ENCODE peak calls at places on chromosomes 13 and 19, in eight cellular contexts. One of them, this sample, is unnamed.
A peak's percentile ranks its signal among the peaks of the same experiment; 100 is the strongest.

GRCh38 chr13:59673301-59673700 is 490.4 kb downstream of the DIAPH3 start:
- DNase-seq in breast epithelium: no peak
- DNase-seq in HepG2: no peak
- DNase-seq in vagina: no peak
- DNase-seq in esophagus muscularis mucosa: no peak
- DNase-seq in H1: no peak
- DNase-seq in sigmoid colon: no peak
- DNase-seq in stomach: no peak
- DNase-seq in this sample: no peak

GRCh38 chr13:19950374-19950773 is 8.2 kb upstream of the ZMYM2 start:
- DNase-seq in HepG2: peak; percentile 4
- DNase-seq in breast epithelium: no peak
- DNase-seq in esophagus muscularis mucosa: no peak
- DNase-seq in sigmoid colon: no peak
- DNase-seq in vagina: no peak
- DNase-seq in stomach: no peak
- DNase-seq in H1: no peak
- DNase-seq in this sample: no peak

GRCh38 chr19:6006896-6007295 is 29.0 kb upstream of the RANBP3 start:
- DNase-seq in sigmoid colon: no peak
- DNase-seq in H1: no peak
- DNase-seq in HepG2: no peak
- DNase-seq in vagina: no peak
- DNase-seq in stomach: no peak
- DNase-seq in esophagus muscularis mucosa: no peak
- DNase-seq in breast epithelium: no peak
- DNase-seq in this sample: no peak

GRCh38 chr19:51468545-51468920 is 9.8 kb upstream of the CEACAM18 start:
- DNase-seq in H1: no peak
- DNase-seq in stomach: no peak
- DNase-seq in vagina: no peak
- DNase-seq in HepG2: no peak
- DNase-seq in esophagus muscularis mucosa: no peak
- DNase-seq in sigmoid colon: peak; percentile 6
- DNase-seq in breast epithelium: no peak
- DNase-seq in this sample: peak; percentile 29

GRCh38 chr13:93180376-93180966 is 46.1 kb upstream of the GPC6 start:
- DNase-seq in vagina: no peak
- DNase-seq in stomach: no peak
- DNase-seq in H1: no peak
- DNase-seq in sigmoid colon: no peak
- DNase-seq in breast epithelium: no peak
- DNase-seq in esophagus muscularis mucosa: no peak
- DNase-seq in HepG2: no peak
- DNase-seq in this sample: no peak

GRCh38 chr19:11355160-11356073 is at the start of gene PLPPR2:
- DNase-seq in HepG2: peak; percentile 68
- DNase-seq in H1: peak; percentile 77
- DNase-seq in breast epithelium: peak; percentile 88
- DNase-seq in vagina: no peak
- DNase-seq in stomach: peak; percentile 95
- DNase-seq in esophagus muscularis mucosa: peak; percentile 99
- DNase-seq in sigmoid colon: peak; percentile 97
- DNase-seq in this sample: peak; percentile 95

GRCh38 chr19:5823579-5824281 is 15.8 kb downstream of the FUT6 start:
- DNase-seq in sigmoid colon: no peak
- DNase-seq in stomach: peak; percentile 71
- DNase-seq in vagina: no peak
- DNase-seq in HepG2: no peak
- DNase-seq in esophagus muscularis mucosa: no peak
- DNase-seq in H1: no peak
- DNase-seq in breast epithelium: no peak
- DNase-seq in this sample: no peak

GRCh38 chr19:1624458-1624857 is 19.2 kb upstream of the UQCR11 start:
- DNase-seq in sigmoid colon: peak; percentile 78
- DNase-seq in H1: peak; percentile 49
- DNase-seq in HepG2: peak; percentile 14
- DNase-seq in breast epithelium: no peak
- DNase-seq in vagina: no peak
- DNase-seq in stomach: peak; percentile 55
- DNase-seq in esophagus muscularis mucosa: no peak
- DNase-seq in this sample: peak; percentile 86

GRCh38 chr19:49672131-49672919 is 4.7 kb upstream of the PRMT1 start:
- DNase-seq in HepG2: peak; percentile 92
- DNase-seq in stomach: peak; percentile 81
- DNase-seq in sigmoid colon: peak; percentile 83
- DNase-seq in H1: peak; percentile 74
- DNase-seq in esophagus muscularis mucosa: no peak
- DNase-seq in vagina: no peak
- DNase-seq in breast epithelium: peak; percentile 70
- DNase-seq in this sample: peak; percentile 94

DNA sequence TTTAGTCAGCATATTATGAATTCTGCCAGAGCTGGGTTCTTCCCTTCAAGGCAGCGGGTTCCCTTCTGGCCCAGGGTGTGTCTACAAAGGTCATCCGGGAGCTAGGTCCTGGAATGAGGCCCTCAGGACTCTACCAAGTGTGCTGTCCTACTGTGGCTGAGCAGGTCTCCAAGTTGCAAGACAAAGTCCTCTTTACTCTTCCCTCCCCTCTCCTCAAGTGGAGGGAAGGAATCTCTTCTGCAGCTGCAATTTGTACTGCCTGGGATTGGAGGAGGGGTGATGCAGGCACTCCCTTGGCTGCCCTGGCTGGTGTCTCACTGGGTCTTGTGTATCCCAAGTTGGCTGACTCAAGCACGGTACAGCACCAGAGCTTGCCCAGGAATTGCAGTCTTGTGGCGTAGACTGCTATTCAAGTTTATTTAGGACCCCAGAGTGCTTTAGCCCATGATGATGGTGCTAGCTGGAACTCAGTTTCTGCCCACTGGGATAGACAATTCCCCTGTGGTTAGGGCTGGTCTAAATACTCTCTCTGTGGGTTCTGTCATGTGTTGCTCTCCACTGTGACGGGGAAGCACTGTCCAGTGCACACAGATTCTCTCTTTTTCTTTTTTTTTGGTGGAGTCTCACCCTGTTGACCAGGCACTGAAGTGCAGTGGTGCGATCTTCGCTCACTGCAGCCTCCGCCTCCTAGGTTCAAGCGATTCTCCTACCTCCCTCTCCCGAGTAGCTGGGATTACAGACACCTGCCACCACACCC is 28.5 kb downstream of the RFC3 start:
- DNase-seq in sigmoid colon: no peak
- DNase-seq in H1: no peak
- DNase-seq in stomach: no peak
- DNase-seq in breast epithelium: no peak
- DNase-seq in HepG2: no peak
- DNase-seq in esophagus muscularis mucosa: no peak
- DNase-seq in vagina: no peak
- DNase-seq in this sample: no peak
- TF ChIP-seq POLR2A in sigmoid colon: no peak
- TF ChIP-seq POLR2A in H1: no peak
- TF ChIP-seq POLR2A in stomach: no peak
- TF ChIP-seq POLR2A in breast epithelium: no peak
- TF ChIP-seq POLR2A in HepG2: no peak
- TF ChIP-seq POLR2A in esophagus muscularis mucosa: no peak
- TF ChIP-seq POLR2A in vagina: no peak
- TF ChIP-seq POLR2A in this sample: no peak

GRCh38 chr19:38401148-38401547 is 1.7 kb upstream of the FAM98C start:
- DNase-seq in stomach: no peak
- DNase-seq in H1: no peak
- DNase-seq in sigmoid colon: no peak
- DNase-seq in vagina: no peak
- DNase-seq in breast epithelium: no peak
- DNase-seq in esophagus muscularis mucosa: no peak
- DNase-seq in HepG2: peak; percentile 12
- DNase-seq in this sample: no peak
- H3K4me1 ChIP-seq in stomach: peaks cover 11% of the 10 kb centered on the region
- H3K4me1 ChIP-seq in H1: no peaks in the 10 kb centered on the region
- H3K4me1 ChIP-seq in sigmoid colon: peaks cover 15% of the 10 kb centered on the region
- H3K4me1 ChIP-seq in vagina: peaks cover 22% of the 10 kb centered on the region
- H3K4me1 ChIP-seq in breast epithelium: no peaks in the 10 kb centered on the region
- H3K4me1 ChIP-seq in esophagus muscularis mucosa: peaks cover 20% of the 10 kb centered on the region
- H3K4me1 ChIP-seq in HepG2: no peaks in the 10 kb centered on the region
- H3K4me1 ChIP-seq in this sample: peaks cover 30% of the 10 kb centered on the region

GRCh38 chr13:61406275-61406674 is 9.4 kb downstream of the PCDH20 start:
- DNase-seq in breast epithelium: no peak
- DNase-seq in HepG2: no peak
- DNase-seq in sigmoid colon: no peak
- DNase-seq in stomach: no peak
- DNase-seq in H1: no peak
- DNase-seq in esophagus muscularis mucosa: no peak
- DNase-seq in vagina: no peak
- DNase-seq in this sample: no peak
- TF ChIP-seq POLR2AphosphoS5 in breast epithelium: no peak
- TF ChIP-seq POLR2AphosphoS5 in HepG2: no peak
- TF ChIP-seq POLR2AphosphoS5 in sigmoid colon: no peak
- TF ChIP-seq POLR2AphosphoS5 in stomach: no peak
- TF ChIP-seq POLR2AphosphoS5 in H1: no peak
- TF ChIP-seq POLR2AphosphoS5 in esophagus muscularis mucosa: no peak
- TF ChIP-seq POLR2AphosphoS5 in vagina: no peak
- TF ChIP-seq POLR2AphosphoS5 in this sample: no peak

DNA sequence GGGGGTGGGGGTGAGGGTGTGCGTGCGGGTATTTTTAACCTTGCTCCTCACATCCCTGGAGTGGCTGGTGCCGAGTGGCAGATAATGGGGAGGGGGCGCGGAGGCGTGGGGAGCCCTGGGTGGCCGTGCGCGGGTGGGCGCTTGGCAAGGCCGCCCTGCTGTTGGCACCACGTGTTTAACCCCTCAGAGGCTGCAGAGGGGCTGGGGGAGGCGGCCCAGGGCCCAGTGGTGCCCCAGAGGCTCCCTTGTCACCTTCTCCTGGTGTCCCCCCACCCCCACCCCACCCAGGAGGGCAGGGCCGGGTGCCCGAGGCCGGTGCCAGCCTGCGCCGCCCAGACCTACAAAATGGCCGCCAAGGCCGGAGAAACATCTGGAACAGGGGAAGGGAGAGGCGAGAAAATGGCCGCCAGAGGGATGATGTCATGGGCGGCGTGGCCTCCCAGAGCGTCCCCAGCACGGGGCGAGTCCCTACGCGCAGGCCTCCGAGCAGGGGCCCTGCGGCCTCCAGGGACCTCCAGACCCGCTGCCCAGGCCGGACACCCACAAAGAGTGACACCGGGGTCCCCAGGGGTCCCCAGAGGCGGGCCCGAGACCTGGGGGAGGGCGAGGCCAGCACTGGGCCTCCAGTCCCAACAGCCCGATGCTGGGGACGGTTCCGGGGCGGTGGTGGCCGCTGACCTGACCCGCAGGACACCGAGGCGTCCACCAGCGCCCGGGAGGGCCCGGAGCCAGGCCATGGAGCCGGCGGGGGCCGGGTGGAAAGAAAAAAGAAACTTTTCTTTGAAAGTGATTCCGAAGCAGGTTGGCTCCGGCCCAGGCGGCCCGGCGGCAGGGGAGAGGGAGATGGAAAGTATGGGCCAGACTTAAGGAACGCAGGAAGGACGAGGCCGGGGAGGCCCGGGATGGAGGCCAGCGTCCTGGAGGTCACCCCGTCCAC is 38.2 kb downstream of the NFIC start:
- DNase-seq in vagina: no peak
- DNase-seq in H1: no peak
- DNase-seq in HepG2: no peak
- DNase-seq in breast epithelium: peak; percentile 88
- DNase-seq in stomach: peak; percentile 88
- DNase-seq in sigmoid colon: peak; percentile 97
- DNase-seq in esophagus muscularis mucosa: peak; percentile 95
- DNase-seq in this sample: peak; percentile 85
- TF ChIP-seq POLR2A in vagina: peak; percentile 38
- TF ChIP-seq POLR2A in H1: no peak
- TF ChIP-seq POLR2A in HepG2: no peak
- TF ChIP-seq POLR2A in breast epithelium: peak; percentile 59
- TF ChIP-seq POLR2A in stomach: no peak
- TF ChIP-seq POLR2A in sigmoid colon: peak; percentile 66
- TF ChIP-seq POLR2A in esophagus muscularis mucosa: peak; percentile 36
- TF ChIP-seq POLR2A in this sample: no peak

DNA sequence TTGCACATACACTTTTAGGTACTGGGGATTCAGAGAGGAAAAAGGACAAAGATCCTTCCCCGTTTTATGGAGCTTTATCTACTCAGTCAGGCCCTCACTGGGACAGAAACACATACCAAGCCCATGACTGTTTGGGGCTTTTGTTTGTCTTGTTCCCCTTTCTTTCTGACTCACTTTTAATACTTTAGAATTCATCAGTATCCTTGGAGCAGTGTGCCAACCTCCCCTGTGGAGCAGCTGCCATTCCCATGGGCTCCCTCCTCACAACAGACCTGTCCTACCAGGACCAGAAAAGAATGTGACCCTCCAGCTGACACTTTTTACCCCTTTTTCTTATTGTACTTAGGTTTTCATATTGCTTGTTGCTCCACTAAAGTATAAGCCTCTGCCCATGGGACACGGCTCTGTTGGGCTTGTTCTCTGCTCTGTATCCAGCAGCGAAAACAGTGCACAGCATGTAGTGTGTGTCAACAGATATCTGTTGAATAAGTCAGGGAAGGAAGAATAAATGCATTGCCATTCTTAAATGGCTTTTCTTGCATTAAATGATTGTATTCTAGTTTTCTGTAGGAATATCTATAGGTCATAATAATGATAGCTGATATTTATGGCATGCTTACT is 431.1 kb downstream of the EFNB2 start:
- DNase-seq in esophagus muscularis mucosa: no peak
- DNase-seq in sigmoid colon: no peak
- DNase-seq in H1: no peak
- DNase-seq in breast epithelium: no peak
- DNase-seq in stomach: no peak
- DNase-seq in vagina: no peak
- DNase-seq in HepG2: no peak
- DNase-seq in this sample: no peak
- H3K4me1 ChIP-seq in esophagus muscularis mucosa: no peaks in the 10 kb centered on the region
- H3K4me1 ChIP-seq in sigmoid colon: peaks cover 12% of the 10 kb centered on the region
- H3K4me1 ChIP-seq in H1: peaks cover 11% of the 10 kb centered on the region
- H3K4me1 ChIP-seq in breast epithelium: no peaks in the 10 kb centered on the region
- H3K4me1 ChIP-seq in stomach: peaks cover 4% of the 10 kb centered on the region
- H3K4me1 ChIP-seq in vagina: peaks cover 6% of the 10 kb centered on the region
- H3K4me1 ChIP-seq in HepG2: no peaks in the 10 kb centered on the region
- H3K4me1 ChIP-seq in this sample: no peaks in the 10 kb centered on the region

GRCh38 chr19:42168206-42168605 is 36.0 kb upstream of the POU2F2 start:
- DNase-seq in H1: no peak
- DNase-seq in esophagus muscularis mucosa: no peak
- DNase-seq in vagina: no peak
- DNase-seq in stomach: no peak
- DNase-seq in HepG2: no peak
- DNase-seq in breast epithelium: no peak
- DNase-seq in sigmoid colon: no peak
- DNase-seq in this sample: no peak
- TF ChIP-seq POLR2AphosphoS5 in H1: no peak
- TF ChIP-seq POLR2AphosphoS5 in esophagus muscularis mucosa: no peak
- TF ChIP-seq POLR2AphosphoS5 in vagina: no peak
- TF ChIP-seq POLR2AphosphoS5 in stomach: no peak
- TF ChIP-seq POLR2AphosphoS5 in HepG2: no peak
- TF ChIP-seq POLR2AphosphoS5 in breast epithelium: no peak
- TF ChIP-seq POLR2AphosphoS5 in sigmoid colon: no peak
- TF ChIP-seq POLR2AphosphoS5 in this sample: no peak

This sample was measured in spleen.